ENCODE peak calls at places on chromosomes 1 and 21, in four cellular contexts. Z is dorsolateral prefrontal cortex; B is breast epithelium; O is stimulated activated CD4-positive, alpha-beta T cell treated with anti-CD3 and anti-CD28 coated beads, Interleukin-4, amount 100 ng/mL, for 1 hour. V is an unnamed sample.

GRCh38 chr1:42957880-42958487 is 684 bp downstream of the SLC2A1 start:
- DNase-seq in O (peak; percentile 73), Z (peak; percentile 70), B (peak; percentile 67), V (peak; percentile 51)

GRCh38 chr1:202810615-202811295 is at the start of gene PCAT6:
- DNase-seq in O (peak; percentile 83), Z (peak; percentile 95), B (peak; percentile 95), V (peak; percentile 87)

GRCh38 chr21:35051287-35051818 is 2.3 kb upstream of the RUNX1 start:
- DNase-seq in B (no peak), Z (peak; percentile 56), O (peak; percentile 77), V (peak; percentile 48)

GRCh38 chr1:220330265-220330664 is 58.0 kb upstream of the RAB3GAP2 start:
- DNase-seq in O (no peak), Z (no peak), B (no peak), V (no peak)

GRCh38 chr1:200673952-200674823 is 4.5 kb upstream of the DDX59 start:
- DNase-seq in O (no peak), Z (no peak), B (no peak), V (no peak)

GRCh38 chr1:213474054-213474453 is 423.0 kb downstream of the RPS6KC1 start:
- DNase-seq in Z (no peak), B (no peak), O (no peak), V (no peak)

GRCh38 chr1:1915911-1916835 is 1.1 kb downstream of the CALML6 start:
- DNase-seq in O (no peak), Z (no peak), B (no peak), V (no peak)

GRCh38 chr1:39676951-39677350 is 5.0 kb upstream of the NT5C1A start:
- DNase-seq in O (no peak), Z (no peak), B (no peak), V (no peak)

GRCh38 chr1:241985787-241986186 is 13.1 kb downstream of the MAP1LC3C start:
- DNase-seq in B (no peak), Z (no peak), O (no peak), V (peak; percentile 1)

GRCh38 chr1:109185990-109186703 is 27.6 kb upstream of the SARS1 start:
- DNase-seq in B (no peak), O (no peak), Z (peak; percentile 82), V (no peak)